ENCODE peak calls at places on chromosomes 1 and 21, in five cellular contexts. One of them, this sample, is unnamed.
A peak's percentile ranks its signal among the peaks of the same experiment; 100 is the strongest.

GRCh38 chr1:46611691-46612221 is 4.9 kb downstream of the MOB3C start:
- DNase-seq in cardiac fibroblast: no peak
- DNase-seq in A549: peak; percentile 56
- DNase-seq in heart right ventricle: no peak
- DNase-seq in upper lobe of right lung: no peak
- DNase-seq in this sample: no peak

GRCh38 chr1:29284286-29284960 is 48.1 kb downstream of the PTPRU start:
- DNase-seq in cardiac fibroblast: no peak
- DNase-seq in A549: no peak
- DNase-seq in heart right ventricle: no peak
- DNase-seq in upper lobe of right lung: no peak
- DNase-seq in this sample: no peak

GRCh38 chr1:7572654-7573152 is 198.4 kb upstream of the VAMP3 start:
- DNase-seq in cardiac fibroblast: no peak
- DNase-seq in A549: no peak
- DNase-seq in heart right ventricle: no peak
- DNase-seq in upper lobe of right lung: no peak
- DNase-seq in this sample: no peak

GRCh38 chr1:54743827-54744226 is 20.5 kb downstream of the PARS2 start:
- DNase-seq in cardiac fibroblast: no peak
- DNase-seq in A549: no peak
- DNase-seq in heart right ventricle: no peak
- DNase-seq in upper lobe of right lung: no peak
- DNase-seq in this sample: no peak

GRCh38 chr1:31521761-31522555 is 54.4 kb upstream of the TINAGL1 start:
- DNase-seq in cardiac fibroblast: no peak
- DNase-seq in A549: no peak
- DNase-seq in heart right ventricle: no peak
- DNase-seq in upper lobe of right lung: peak; percentile 17
- DNase-seq in this sample: no peak

GRCh38 chr1:185353124-185353523 is 36.1 kb upstream of the IVNS1ABP start:
- DNase-seq in cardiac fibroblast: no peak
- DNase-seq in A549: no peak
- DNase-seq in heart right ventricle: no peak
- DNase-seq in upper lobe of right lung: no peak
- DNase-seq in this sample: no peak

GRCh38 chr1:177983087-177983823 is 13.4 kb upstream of the SEC16B start:
- DNase-seq in cardiac fibroblast: no peak
- DNase-seq in A549: no peak
- DNase-seq in heart right ventricle: no peak
- DNase-seq in upper lobe of right lung: no peak
- DNase-seq in this sample: no peak

GRCh38 chr1:28510350-28511223 is 4.7 kb downstream of the RCC1 start:
- DNase-seq in cardiac fibroblast: peak; percentile 49
- DNase-seq in A549: peak; percentile 40
- DNase-seq in heart right ventricle: no peak
- DNase-seq in upper lobe of right lung: no peak
- DNase-seq in this sample: no peak

GRCh38 chr1:42941640-42942330 is 16.9 kb downstream of the SLC2A1 start:
- DNase-seq in cardiac fibroblast: peak; percentile 90
- DNase-seq in A549: peak; percentile 91
- DNase-seq in heart right ventricle: peak; percentile 76
- DNase-seq in upper lobe of right lung: peak; percentile 88
- DNase-seq in this sample: peak; percentile 67

GRCh38 chr1:156470483-156470882 is 30.1 kb downstream of the MEF2D start:
- DNase-seq in cardiac fibroblast: no peak
- DNase-seq in A549: no peak
- DNase-seq in heart right ventricle: no peak
- DNase-seq in upper lobe of right lung: no peak
- DNase-seq in this sample: no peak

GRCh38 chr1:113321761-113322387 is 68.4 kb upstream of the MAGI3 start:
- DNase-seq in cardiac fibroblast: peak; percentile 10
- DNase-seq in A549: no peak
- DNase-seq in heart right ventricle: no peak
- DNase-seq in upper lobe of right lung: no peak
- DNase-seq in this sample: no peak

GRCh38 chr1:152811050-152811449 is 721 bp upstream of the LCE1B start:
- DNase-seq in cardiac fibroblast: no peak
- DNase-seq in A549: no peak
- DNase-seq in heart right ventricle: no peak
- DNase-seq in upper lobe of right lung: no peak
- DNase-seq in this sample: no peak

GRCh38 chr21:31983120-31983519 is 110.3 kb downstream of the HUNK start:
- DNase-seq in cardiac fibroblast: no peak
- DNase-seq in A549: no peak
- DNase-seq in heart right ventricle: no peak
- DNase-seq in upper lobe of right lung: peak; percentile 78
- DNase-seq in this sample: no peak

GRCh38 chr1:20732071-20732587 is 374 bp downstream of the SH2D5 start:
- DNase-seq in cardiac fibroblast: peak; percentile 65
- DNase-seq in A549: peak; percentile 69
- DNase-seq in heart right ventricle: peak; percentile 56
- DNase-seq in upper lobe of right lung: peak; percentile 78
- DNase-seq in this sample: no peak

GRCh38 chr21:39804264-39804663 is 59.3 kb downstream of the IGSF5 start:
- DNase-seq in cardiac fibroblast: no peak
- DNase-seq in A549: no peak
- DNase-seq in heart right ventricle: no peak
- DNase-seq in upper lobe of right lung: no peak
- DNase-seq in this sample: no peak

GRCh38 chr1:116514708-116515525 is 55.9 kb downstream of the CD58 start:
- DNase-seq in cardiac fibroblast: peak; percentile 39
- DNase-seq in A549: no peak
- DNase-seq in heart right ventricle: no peak
- DNase-seq in upper lobe of right lung: no peak
- DNase-seq in this sample: peak; percentile 29

GRCh38 chr1:95475686-95476457 is 241.9 kb downstream of the RWDD3 start:
- DNase-seq in cardiac fibroblast: no peak
- DNase-seq in A549: no peak
- DNase-seq in heart right ventricle: no peak
- DNase-seq in upper lobe of right lung: no peak
- DNase-seq in this sample: no peak

GRCh38 chr1:151968058-151968457 is 25.6 kb downstream of the S100A10 start:
- DNase-seq in cardiac fibroblast: peak; percentile 70
- DNase-seq in A549: peak; percentile 74
- DNase-seq in heart right ventricle: no peak
- DNase-seq in upper lobe of right lung: no peak
- DNase-seq in this sample: no peak

GRCh38 chr1:107432108-107432507 is 291.3 kb downstream of the NTNG1 start:
- DNase-seq in cardiac fibroblast: no peak
- DNase-seq in A549: no peak
- DNase-seq in heart right ventricle: no peak
- DNase-seq in upper lobe of right lung: no peak
- DNase-seq in this sample: no peak

GRCh38 chr1:24491577-24492360 is 10.9 kb upstream of the RCAN3 start:
- DNase-seq in cardiac fibroblast: no peak
- DNase-seq in A549: peak; percentile 3
- DNase-seq in heart right ventricle: no peak
- DNase-seq in upper lobe of right lung: no peak
- DNase-seq in this sample: no peak

GRCh38 chr1:79899914-79900313 is 893.4 kb upstream of the ADGRL4 start:
- DNase-seq in cardiac fibroblast: peak; percentile 95
- DNase-seq in A549: no peak
- DNase-seq in heart right ventricle: no peak
- DNase-seq in upper lobe of right lung: no peak
- DNase-seq in this sample: peak; percentile 81

GRCh38 chr1:10295471-10296085 is 85.2 kb downstream of the KIF1B start:
- DNase-seq in cardiac fibroblast: no peak
- DNase-seq in A549: no peak
- DNase-seq in heart right ventricle: no peak
- DNase-seq in upper lobe of right lung: no peak
- DNase-seq in this sample: no peak

GRCh38 chr1:11990303-11991032 is 10.2 kb downstream of the MFN2 start:
- DNase-seq in cardiac fibroblast: no peak
- DNase-seq in A549: no peak
- DNase-seq in heart right ventricle: peak; percentile 51
- DNase-seq in upper lobe of right lung: no peak
- DNase-seq in this sample: no peak

GRCh38 chr1:231395051-231395995 is 26.8 kb downstream of the EGLN1 start:
- DNase-seq in cardiac fibroblast: peak; percentile 97
- DNase-seq in A549: peak; percentile 91
- DNase-seq in heart right ventricle: no peak
- DNase-seq in upper lobe of right lung: no peak
- DNase-seq in this sample: peak; percentile 95

GRCh38 chr1:58649555-58649954 is 50.3 kb downstream of the MYSM1 start:
- DNase-seq in cardiac fibroblast: no peak
- DNase-seq in A549: no peak
- DNase-seq in heart right ventricle: no peak
- DNase-seq in upper lobe of right lung: no peak
- DNase-seq in this sample: no peak

GRCh38 chr1:1168451-1169411 is 4.9 kb upstream of the TTLL10 start:
- DNase-seq in cardiac fibroblast: no peak
- DNase-seq in A549: no peak
- DNase-seq in heart right ventricle: peak; percentile 7
- DNase-seq in upper lobe of right lung: no peak
- DNase-seq in this sample: no peak

GRCh38 chr1:227257964-227258363 is 60.3 kb downstream of the CDC42BPA start:
- DNase-seq in cardiac fibroblast: no peak
- DNase-seq in A549: no peak
- DNase-seq in heart right ventricle: no peak
- DNase-seq in upper lobe of right lung: no peak
- DNase-seq in this sample: no peak

GRCh38 chr1:100284591-100284990 is 18.6 kb downstream of the RTCA start:
- DNase-seq in cardiac fibroblast: no peak
- DNase-seq in A549: no peak
- DNase-seq in heart right ventricle: no peak
- DNase-seq in upper lobe of right lung: no peak
- DNase-seq in this sample: no peak

GRCh38 chr1:41682149-41682548 is 197.7 kb upstream of the EDN2 start:
- DNase-seq in cardiac fibroblast: no peak
- DNase-seq in A549: no peak
- DNase-seq in heart right ventricle: no peak
- DNase-seq in upper lobe of right lung: peak; percentile 43
- DNase-seq in this sample: no peak

GRCh38 chr1:55012661-55013060 is 13.9 kb downstream of the BSND start:
- DNase-seq in cardiac fibroblast: no peak
- DNase-seq in A549: no peak
- DNase-seq in heart right ventricle: no peak
- DNase-seq in upper lobe of right lung: no peak
- DNase-seq in this sample: no peak

GRCh38 chr1:28126778-28127430 is 38.5 kb upstream of the EYA3 start:
- DNase-seq in cardiac fibroblast: no peak
- DNase-seq in A549: no peak
- DNase-seq in heart right ventricle: no peak
- DNase-seq in upper lobe of right lung: no peak
- DNase-seq in this sample: no peak

GRCh38 chr1:27967884-27968466 is 8.2 kb downstream of the XKR8 start:
- DNase-seq in cardiac fibroblast: no peak
- DNase-seq in A549: no peak
- DNase-seq in heart right ventricle: no peak
- DNase-seq in upper lobe of right lung: no peak
- DNase-seq in this sample: no peak

GRCh38 chr1:183632087-183632486 is 3.5 kb downstream of the ARPC5 start:
- DNase-seq in cardiac fibroblast: peak; percentile 86
- DNase-seq in A549: no peak
- DNase-seq in heart right ventricle: no peak
- DNase-seq in upper lobe of right lung: no peak
- DNase-seq in this sample: no peak

GRCh38 chr21:41518757-41519156 is 10.8 kb upstream of the TMPRSS2 start:
- DNase-seq in cardiac fibroblast: no peak
- DNase-seq in A549: no peak
- DNase-seq in heart right ventricle: no peak
- DNase-seq in upper lobe of right lung: no peak
- DNase-seq in this sample: no peak

GRCh38 chr21:41519806-41520559 is 12.0 kb upstream of the TMPRSS2 start:
- DNase-seq in cardiac fibroblast: no peak
- DNase-seq in A549: no peak
- DNase-seq in heart right ventricle: no peak
- DNase-seq in upper lobe of right lung: no peak
- DNase-seq in this sample: no peak

GRCh38 chr21:41521489-41522027 is 13.6 kb upstream of the TMPRSS2 start:
- DNase-seq in cardiac fibroblast: no peak
- DNase-seq in A549: no peak
- DNase-seq in heart right ventricle: no peak
- DNase-seq in upper lobe of right lung: no peak
- DNase-seq in this sample: no peak

GRCh38 chr21:41523175-41523574 is 15.2 kb upstream of the TMPRSS2 start:
- DNase-seq in cardiac fibroblast: no peak
- DNase-seq in A549: no peak
- DNase-seq in heart right ventricle: no peak
- DNase-seq in upper lobe of right lung: no peak
- DNase-seq in this sample: no peak

GRCh38 chr21:41520560-41521442 is 12.8 kb upstream of the TMPRSS2 start:
- DNase-seq in cardiac fibroblast: no peak
- DNase-seq in A549: no peak
- DNase-seq in heart right ventricle: no peak
- DNase-seq in upper lobe of right lung: no peak
- DNase-seq in this sample: no peak
- H3K4me3 ChIP-seq in cardiac fibroblast: no peak overlapping the region
- H3K4me3 ChIP-seq in A549: no peak overlapping the region
- H3K4me3 ChIP-seq in heart right ventricle: no peak overlapping the region
- H3K4me3 ChIP-seq in upper lobe of right lung: no peak overlapping the region
- H3K4me3 ChIP-seq in this sample: no peak overlapping the region

GRCh38 chr1:114956570-114956969 is 73.1 kb upstream of the TSHB start:
- DNase-seq in cardiac fibroblast: peak; percentile 6
- DNase-seq in A549: peak; percentile 16
- DNase-seq in heart right ventricle: no peak
- DNase-seq in upper lobe of right lung: no peak
- DNase-seq in this sample: no peak
- TF ChIP-seq CTCF in cardiac fibroblast: peak; percentile 18
- TF ChIP-seq CTCF in A549: no peak
- TF ChIP-seq CTCF in heart right ventricle: no peak
- TF ChIP-seq CTCF in upper lobe of right lung: no peak
- TF ChIP-seq CTCF in this sample: peak; percentile 35

GRCh38 chr21:36694593-36695282 is 4.2 kb upstream of the SIM2 start:
- DNase-seq in cardiac fibroblast: no peak
- DNase-seq in A549: no peak
- DNase-seq in heart right ventricle: no peak
- DNase-seq in upper lobe of right lung: no peak
- DNase-seq in this sample: no peak

GRCh38 chr21:36692844-36693143 is 6.1 kb upstream of the SIM2 start:
- DNase-seq in cardiac fibroblast: no peak
- DNase-seq in A549: no peak
- DNase-seq in heart right ventricle: no peak
- DNase-seq in upper lobe of right lung: no peak
- DNase-seq in this sample: no peak

GRCh38 chr21:36695283-36695634 is 3.7 kb upstream of the SIM2 start:
- DNase-seq in cardiac fibroblast: no peak
- DNase-seq in A549: no peak
- DNase-seq in heart right ventricle: no peak
- DNase-seq in upper lobe of right lung: no peak
- DNase-seq in this sample: no peak

GRCh38 chr21:36693144-36694040 is 5.5 kb upstream of the SIM2 start:
- DNase-seq in cardiac fibroblast: no peak
- DNase-seq in A549: no peak
- DNase-seq in heart right ventricle: no peak
- DNase-seq in upper lobe of right lung: no peak
- DNase-seq in this sample: no peak

GRCh38 chr21:36694041-36694515 is 4.8 kb upstream of the SIM2 start:
- DNase-seq in cardiac fibroblast: no peak
- DNase-seq in A549: no peak
- DNase-seq in heart right ventricle: no peak
- DNase-seq in upper lobe of right lung: no peak
- DNase-seq in this sample: no peak
- H3K4me3 ChIP-seq in cardiac fibroblast: no peak overlapping the region
- H3K4me3 ChIP-seq in A549: no peak overlapping the region
- H3K4me3 ChIP-seq in heart right ventricle: no peak overlapping the region
- H3K4me3 ChIP-seq in upper lobe of right lung: no peak overlapping the region
- H3K4me3 ChIP-seq in this sample: no peak overlapping the region

GRCh38 chr1:8879348-8880067 is 1.0 kb upstream of the ENO1 start:
- DNase-seq in cardiac fibroblast: no peak
- DNase-seq in A549: no peak
- DNase-seq in heart right ventricle: no peak
- DNase-seq in upper lobe of right lung: no peak
- DNase-seq in this sample: no peak
- TF ChIP-seq CTCF in cardiac fibroblast: no peak
- TF ChIP-seq CTCF in A549: no peak
- TF ChIP-seq CTCF in heart right ventricle: no peak
- TF ChIP-seq CTCF in upper lobe of right lung: no peak
- TF ChIP-seq CTCF in this sample: no peak